ENCODE peak calls at places on chromosomes 13 and 19, in seven cellular contexts. W is sigmoid colon, Q is transverse colon, U is H1, R is K562, A is A549, P is tibial nerve. J is an unnamed sample.

GRCh38 chr13:29859971-29860370 is 9.6 kb upstream of the UBL3 start:
- DNase-seq in P (no peak), Q (no peak), A (no peak), U (no peak), W (no peak), R (no peak), J (no peak)

GRCh38 chr13:97275775-97276501 is 53.8 kb downstream of the MBNL2 start:
- DNase-seq in U (no peak), R (no peak), Q (no peak), P (no peak), A (no peak), W (no peak), J (no peak)

GRCh38 chr13:113448885-113449692 is 4.2 kb downstream of the ADPRHL1 start:
- DNase-seq in P (no peak), A (peak), R (peak), U (no peak), W (peak), Q (peak), J (peak)

GRCh38 chr19:869245-870177 is 10.0 kb downstream of the CFD start:
- DNase-seq in P (peak), W (peak), A (peak), R (no peak), U (no peak), Q (peak), J (peak)

GRCh38 chr19:3250675-3251074 is 26.2 kb downstream of the CELF5 start:
- DNase-seq in W (no peak), A (peak), R (peak), Q (peak), U (peak), P (no peak), J (no peak)

GRCh38 chr19:4971424-4971793 is 2.5 kb downstream of the KDM4B start:
- DNase-seq in U (peak), P (no peak), R (peak), Q (peak), A (no peak), W (peak), J (peak)

GRCh38 chr13:44271915-44272341 is 101.7 kb upstream of the SERP2 start:
- DNase-seq in U (no peak), A (no peak), P (peak), R (no peak), W (peak), Q (no peak), J (no peak)

GRCh38 chr19:28823338-28823961 is 389.5 kb downstream of the UQCRFS1 start:
- DNase-seq in Q (no peak), R (no peak), U (no peak), A (no peak), P (no peak), W (no peak), J (no peak)

GRCh38 chr13:45718063-45718462 is 15.9 kb downstream of the CBY2 start:
- DNase-seq in R (peak), P (no peak), W (no peak), Q (no peak), U (no peak), A (peak), J (no peak)

GRCh38 chr19:47776568-47776967 is 1.9 kb upstream of the SELENOW start:
- DNase-seq in A (peak), W (no peak), R (no peak), P (no peak), Q (no peak), U (no peak), J (no peak)

GRCh38 chr13:78604782-78605611 is 1.6 kb upstream of the POU4F1 start:
- DNase-seq in W (no peak), Q (no peak), A (peak), P (no peak), R (peak), U (peak), J (no peak)

GRCh38 chr19:18014197-18014596 is 6.2 kb downstream of the ARRDC2 start:
- DNase-seq in U (no peak), R (peak), P (no peak), A (no peak), W (no peak), Q (no peak), J (no peak)

GRCh38 chr19:9936151-9937000 is at the start of gene OLFM2:
- DNase-seq in Q (no peak), W (no peak), P (no peak), R (peak), U (peak), A (no peak), J (peak)

GRCh38 chr19:39951686-39952085 is 17.3 kb upstream of the FCGBP start:
- DNase-seq in W (peak), R (no peak), A (peak), P (no peak), U (no peak), Q (no peak), J (no peak)

GRCh38 chr13:70568571-70568970 is 460.3 kb upstream of the KLHL1 start:
- DNase-seq in A (peak), U (no peak), W (no peak), Q (no peak), R (peak), P (no peak), J (no peak)

GRCh38 chr13:60261432-60262351 is 98.0 kb upstream of the DIAPH3 start:
- DNase-seq in P (no peak), R (no peak), W (no peak), U (no peak), Q (no peak), A (no peak), J (no peak)

GRCh38 chr13:81671103-81671502 is 1330.2 kb upstream of the SPRY2 start:
- DNase-seq in A (no peak), R (no peak), Q (no peak), W (no peak), P (no peak), U (no peak), J (no peak)

GRCh38 chr19:51111606-51112005 is 3.4 kb upstream of the CTU1 start:
- DNase-seq in W (no peak), A (peak), R (no peak), Q (no peak), P (no peak), U (no peak), J (no peak)

GRCh38 chr19:46860846-46861690 is at the start of gene ARHGAP35:
- DNase-seq in Q (peak), P (no peak), R (peak), A (no peak), W (no peak), U (peak), J (no peak)

GRCh38 chr13:49669735-49670309 is 21.5 kb downstream of the EBPL start:
- DNase-seq in P (no peak), W (peak), A (peak), U (peak), R (peak), Q (peak), J (peak)

GRCh38 chr13:27636624-27637288 is 15.1 kb downstream of the POLR1D start:
- DNase-seq in U (no peak), A (no peak), R (no peak), P (no peak), W (no peak), Q (no peak), J (no peak)
- H3K27ac ChIP-seq in U (no peak), A (no peak), R (no peak), P (no peak), W (peak), Q (peak), J (no peak)

DNA sequence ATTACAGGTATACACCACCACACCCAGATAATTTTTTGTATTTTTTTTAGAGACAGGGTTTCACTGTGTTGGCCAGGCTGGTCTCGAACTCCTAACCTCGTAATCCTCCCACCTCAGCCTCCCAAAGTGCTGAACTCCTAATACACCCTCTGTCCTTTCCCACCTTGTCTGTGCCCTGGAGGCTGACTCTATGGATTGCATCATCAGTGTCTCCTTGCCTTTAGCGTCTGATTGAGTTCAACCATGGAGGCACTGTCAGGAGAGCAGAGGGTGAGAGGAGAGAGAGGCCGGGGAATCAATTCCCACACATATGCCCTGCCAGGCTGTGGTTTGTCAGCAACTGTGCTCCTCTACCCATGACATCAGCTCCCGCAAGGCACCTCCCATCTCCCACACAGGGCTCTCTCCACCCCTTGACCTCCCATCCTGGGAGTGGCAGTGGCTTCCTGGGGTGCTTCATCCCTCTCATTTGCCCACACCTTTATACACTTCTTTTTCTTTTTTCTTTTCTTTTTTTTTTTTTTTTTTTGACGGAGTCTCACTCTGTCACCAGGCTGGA is 12.6 kb upstream of the LILRB4 start:
- DNase-seq in Q (no peak), A (no peak), R (no peak), W (no peak), U (no peak), P (no peak), J (no peak)
- TF ChIP-seq EP300 in Q (no peak), A (no peak), R (no peak), W (no peak), U (no peak), P (no peak), J (no peak)

GRCh38 chr13:101452519-101453485 is at the start of gene ITGBL1:
- DNase-seq in U (no peak), A (no peak), R (no peak), P (no peak), W (no peak), Q (no peak), J (no peak)

GRCh38 chr13:101450749-101451130 is 1.7 kb upstream of the ITGBL1 start:
- DNase-seq in W (no peak), P (no peak), A (no peak), Q (no peak), U (no peak), R (no peak), J (no peak)

GRCh38 chr13:101447852-101448251 is 4.6 kb upstream of the ITGBL1 start:
- DNase-seq in R (no peak), A (no peak), U (no peak), W (no peak), P (no peak), Q (no peak), J (no peak)

GRCh38 chr13:101451641-101452040 is 834 bp upstream of the ITGBL1 start:
- DNase-seq in Q (no peak), W (no peak), P (no peak), U (no peak), R (no peak), A (no peak), J (no peak)

GRCh38 chr13:101449971-101450748 is 2.3 kb upstream of the ITGBL1 start:
- DNase-seq in A (peak), W (no peak), R (no peak), U (no peak), Q (no peak), P (no peak), J (no peak)
- H3K27ac ChIP-seq in A (peak), W (no peak), R (no peak), U (no peak), Q (no peak), P (peak), J (no peak)

GRCh38 chr13:105982219-105982618 is 553.2 kb downstream of the EFNB2 start:
- DNase-seq in R (no peak), P (no peak), W (no peak), U (peak), A (no peak), Q (no peak), J (no peak)

GRCh38 chr13:105979131-105979530 is 556.3 kb downstream of the EFNB2 start:
- DNase-seq in R (no peak), A (peak), U (no peak), W (no peak), Q (no peak), P (no peak), J (no peak)

GRCh38 chr13:105984236-105984635 is 551.2 kb downstream of the EFNB2 start:
- DNase-seq in Q (no peak), A (no peak), R (no peak), W (no peak), P (no peak), U (no peak), J (no peak)

GRCh38 chr13:105974380-105974779 is 561.1 kb downstream of the EFNB2 start:
- DNase-seq in R (no peak), W (no peak), A (no peak), Q (no peak), P (no peak), U (no peak), J (no peak)

GRCh38 chr13:105979586-105979985 is 555.9 kb downstream of the EFNB2 start:
- DNase-seq in U (no peak), A (peak), W (no peak), R (no peak), P (no peak), Q (peak), J (no peak)
- TF ChIP-seq EP300 in U (no peak), A (no peak), W (no peak), R (no peak), P (no peak), Q (no peak), J (no peak)

GRCh38 chr13:95192998-95193397 is 108.3 kb downstream of the ABCC4 start:
- DNase-seq in R (no peak), A (no peak), Q (no peak), W (no peak), U (no peak), P (no peak), J (no peak)
- H3K27ac ChIP-seq in R (no peak), A (peak), Q (no peak), W (no peak), U (no peak), P (no peak), J (no peak)

GRCh38 chr19:13156968-13157882 is 7.0 kb downstream of the IER2 start:
- DNase-seq in W (no peak), A (peak), R (no peak), P (no peak), Q (peak), U (no peak), J (no peak)

GRCh38 chr19:13153627-13154240 is 3.5 kb downstream of the IER2 start:
- DNase-seq in Q (peak), A (no peak), P (no peak), U (no peak), W (peak), R (peak), J (peak)

GRCh38 chr19:13154241-13154778 is 4.1 kb downstream of the IER2 start:
- DNase-seq in U (peak), W (peak), R (peak), Q (peak), P (peak), A (peak), J (peak)

GRCh38 chr19:13154911-13155471 is 4.8 kb downstream of the IER2 start:
- DNase-seq in Q (peak), A (no peak), R (peak), U (peak), W (peak), P (peak), J (peak)

GRCh38 chr19:13155472-13156284 is 5.5 kb downstream of the IER2 start:
- DNase-seq in W (peak), R (peak), P (peak), Q (peak), U (peak), A (peak), J (peak)
- TF ChIP-seq EP300 in W (no peak), R (no peak), P (no peak), Q (no peak), U (no peak), A (no peak), J (no peak)

DNA sequence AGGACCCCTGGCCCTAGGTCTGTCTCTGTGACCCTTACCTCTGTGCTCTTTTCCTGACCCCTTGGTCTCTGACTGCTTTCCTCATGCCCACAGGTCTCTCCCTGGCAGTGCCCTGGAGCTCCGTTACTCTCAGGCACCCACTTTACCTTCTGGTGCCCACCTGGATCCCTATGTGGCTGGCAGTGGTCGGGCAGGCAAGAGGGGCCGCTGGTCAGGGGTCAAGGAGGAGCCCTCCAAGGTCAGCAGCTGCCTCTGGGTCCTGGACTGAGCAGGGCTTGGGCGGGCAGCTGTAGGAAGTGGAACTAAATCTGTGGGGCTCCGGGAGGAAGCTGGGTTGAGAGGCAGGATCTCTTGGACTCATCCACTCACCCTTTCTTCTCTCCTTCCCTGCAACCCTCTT is 16.3 kb downstream of the PPFIA3 start:
- DNase-seq in W (no peak), Q (no peak), R (no peak), U (no peak), A (no peak), P (no peak), J (no peak)
- H3K27ac ChIP-seq in W (no peak), Q (peak), R (peak), U (no peak), A (peak), P (no peak), J (no peak)

J was measured in ovary.